ENCODE peak calls at places on chromosomes 11 and 22, in five cellular contexts. H is H1; A is NCI-H446 treated with DMSO at 0.1 percent for 48 hours; G is right atrium auricular region; L is effector CD8-positive, alpha-beta T cell. B is an unnamed sample.

GRCh38 chr11:21814169-21814568 is 378.7 kb upstream of the ANO5 start:
- DNase-seq in G (no peak), A (no peak), L (no peak), H (no peak), B (no peak)

GRCh38 chr11:67996622-67997459 is 7.1 kb downstream of the UNC93B1 start:
- DNase-seq in G (no peak), H (peak; percentile 85), A (no peak), L (peak; percentile 19), B (peak; percentile 53)

GRCh38 chr11:17697175-17697949 is 22.0 kb upstream of the MYOD1 start:
- DNase-seq in A (no peak), H (no peak), G (no peak), L (no peak), B (no peak)

GRCh38 chr11:72574534-72575460 is 99.4 kb downstream of the PDE2A start:
- DNase-seq in H (no peak), A (no peak), L (no peak), G (no peak), B (no peak)

GRCh38 chr11:83070878-83071640 is 638 bp downstream of the RAB30 start:
- DNase-seq in L (no peak), A (no peak), H (no peak), G (peak; percentile 65), B (peak; percentile 20)

GRCh38 chr11:6855971-6856542 is 6.8 kb upstream of the OR10A2 start:
- DNase-seq in A (no peak), L (no peak), G (no peak), H (no peak), B (peak; percentile 4)

GRCh38 chr11:131724436-131724995 is 354.1 kb downstream of the NTM start:
- DNase-seq in A (no peak), L (no peak), H (no peak), G (no peak), B (no peak)

GRCh38 chr11:57871231-57871630 is 109.6 kb downstream of the CTNND1 start:
- DNase-seq in L (no peak), G (no peak), A (no peak), H (no peak), B (no peak)

GRCh38 chr11:64359712-64360402 is 895 bp downstream of the RPS6KA4 start:
- DNase-seq in L (peak; percentile 13), G (no peak), A (no peak), H (no peak), B (no peak)

GRCh38 chr22:21623402-21623970 is 6.3 kb downstream of the YDJC start:
- DNase-seq in H (no peak), L (no peak), G (no peak), A (peak; percentile 93), B (no peak)

GRCh38 chr11:31150011-31150410 is 219.5 kb downstream of the DCDC1 start:
- DNase-seq in G (no peak), A (no peak), L (no peak), H (no peak), B (no peak)

GRCh38 chr11:36627471-36627870 is 29.4 kb upstream of the RAG2 start:
- DNase-seq in L (no peak), G (no peak), H (no peak), A (no peak), B (no peak)

GRCh38 chr22:18033204-18033998 is 9.0 kb upstream of the MICAL3 start:
- DNase-seq in H (no peak), L (no peak), A (no peak), G (no peak), B (no peak)

GRCh38 chr11:2799881-2800654 is 85.5 kb downstream of the CDKN1C start:
- DNase-seq in H (no peak), L (no peak), G (no peak), A (no peak), B (no peak)

GRCh38 chr11:126817523-126818450 is 182.8 kb downstream of the KIRREL3 start:
- DNase-seq in L (no peak), H (no peak), G (no peak), A (no peak), B (no peak)

GRCh38 chr11:130738618-130739017 is 177.7 kb downstream of the SNX19 start:
- DNase-seq in A (no peak), H (no peak), G (no peak), L (no peak), B (no peak)

GRCh38 chr11:104531075-104531474 is 367.1 kb upstream of the PDGFD start:
- DNase-seq in G (no peak), L (no peak), H (peak; percentile 10), A (no peak), B (peak; percentile 7)

GRCh38 chr22:38872831-38873248 is 824 bp upstream of the CBX6 start:
- DNase-seq in L (no peak), H (no peak), G (peak; percentile 73), A (no peak), B (peak; percentile 65)

GRCh38 chr22:37747090-37747714 is 50.4 kb downstream of the TRIOBP start:
- DNase-seq in G (no peak), H (no peak), A (no peak), L (no peak), B (no peak)

GRCh38 chr11:70713436-70713835 is 315.1 kb downstream of the CTTN start:
- DNase-seq in L (no peak), A (no peak), G (no peak), H (no peak), B (no peak)

GRCh38 chr11:12076840-12077534 is 33.4 kb upstream of the MICAL2 start:
- DNase-seq in G (no peak), A (no peak), L (no peak), H (no peak), B (no peak)

GRCh38 chr11:61146413-61146812 is 14.8 kb downstream of the VPS37C start:
- DNase-seq in G (no peak), L (no peak), H (no peak), A (no peak), B (no peak)

GRCh38 chr11:9039194-9039593 is 35.4 kb upstream of the NRIP3 start:
- DNase-seq in H (no peak), L (no peak), G (no peak), A (no peak), B (no peak)

GRCh38 chr11:121661796-121662508 is 209.2 kb upstream of the SORL1-AS1 start:
- DNase-seq in G (no peak), A (no peak), L (no peak), H (no peak), B (peak; percentile 45)

GRCh38 chr11:85423331-85423730 is 203.8 kb downstream of the DLG2 start:
- DNase-seq in G (no peak), H (no peak), L (no peak), A (no peak), B (no peak)

GRCh38 chr22:23376256-23376655 is 195.9 kb downstream of the BCR start:
- DNase-seq in G (no peak), H (no peak), A (no peak), L (no peak), B (no peak)

GRCh38 chr22:42686756-42687491 is 33.7 kb downstream of the A4GALT start:
- DNase-seq in L (no peak), H (no peak), A (no peak), G (no peak), B (no peak)

GRCh38 chr11:122253541-122254317 is 137.7 kb upstream of the BLID start:
- DNase-seq in A (no peak), G (no peak), H (no peak), L (no peak), B (no peak)

GRCh38 chr11:8963569-8964323 is 496 bp downstream of the TMEM9B start:
- DNase-seq in A (peak; percentile 47), G (peak; percentile 77), L (peak; percentile 52), H (peak; percentile 56), B (peak; percentile 80)

GRCh38 chr11:32154275-32154674 is 63.4 kb downstream of the RCN1 start:
- DNase-seq in A (no peak), G (no peak), L (no peak), H (no peak), B (no peak)

GRCh38 chr11:73376803-73377629 is 817 bp downstream of the RELT start:
- DNase-seq in H (no peak), G (peak; percentile 80), A (no peak), L (peak; percentile 33), B (peak; percentile 85)

GRCh38 chr22:31614781-31615480 is 47.1 kb downstream of the PISD start:
- DNase-seq in L (no peak), A (no peak), H (no peak), G (no peak), B (no peak)

GRCh38 chr11:79236541-79236971 is 204.3 kb downstream of the TENM4 start:
- DNase-seq in H (no peak), L (no peak), A (no peak), G (no peak), B (peak; percentile 83)

GRCh38 chr11:9753031-9753430 is 89.2 kb downstream of the SWAP70 start:
- DNase-seq in A (no peak), H (no peak), L (no peak), G (no peak), B (peak; percentile 54)

GRCh38 chr11:109421981-109422590 is at the start of gene C11orf87:
- DNase-seq in H (peak; percentile 23), G (no peak), A (no peak), L (no peak), B (peak; percentile 14)

GRCh38 chr11:8913961-8914660 is 3.1 kb downstream of the AKIP1 start:
- DNase-seq in L (peak; percentile 28), G (no peak), A (peak; percentile 17), H (no peak), B (peak; percentile 30)

GRCh38 chr11:58654079-58654907 is 31.8 kb downstream of the CNTF start:
- DNase-seq in L (peak; percentile 65), A (peak; percentile 66), H (peak; percentile 69), G (peak; percentile 80), B (peak; percentile 84)

GRCh38 chr11:102430158-102430836 is 22.3 kb downstream of the TMEM123 start:
- DNase-seq in L (no peak), A (no peak), G (no peak), H (no peak), B (no peak)

GRCh38 chr22:49936973-49937757 is 18.7 kb downstream of the CRELD2 start:
- DNase-seq in H (no peak), L (no peak), G (no peak), A (no peak), B (no peak)